ENCODE peak calls at places on chromosomes 13 and 19, in four cellular contexts. One of them, this sample, is unnamed. For H3K27me3, the result is how much of the 10 kb centered on the place peaks cover.

GRCh38 chr19:13817615-13818371 is 22.6 kb downstream of the ZSWIM4 start:
- DNase-seq in body of pancreas: peak
- DNase-seq in BE2C: no peak
- DNase-seq in PC-9: no peak
- DNase-seq in this sample: no peak

GRCh38 chr19:10517760-10518443 is 655 bp upstream of the S1PR5 start:
- DNase-seq in body of pancreas: no peak
- DNase-seq in BE2C: peak
- DNase-seq in PC-9: peak
- DNase-seq in this sample: no peak

GRCh38 chr19:14059652-14060155 is 2.2 kb downstream of the PALM3 start:
- DNase-seq in body of pancreas: no peak
- DNase-seq in BE2C: no peak
- DNase-seq in PC-9: no peak
- DNase-seq in this sample: no peak

GRCh38 chr19:10726268-10726667 is 8.4 kb downstream of the DNM2 start:
- DNase-seq in body of pancreas: no peak
- DNase-seq in BE2C: no peak
- DNase-seq in PC-9: no peak
- DNase-seq in this sample: no peak

GRCh38 chr13:101493541-101493940 is 41.1 kb downstream of the ITGBL1 start:
- DNase-seq in body of pancreas: no peak
- DNase-seq in BE2C: no peak
- DNase-seq in PC-9: no peak
- DNase-seq in this sample: no peak

GRCh38 chr19:56667311-56667870 is 4.2 kb downstream of the ZNF835 start:
- DNase-seq in body of pancreas: no peak
- DNase-seq in BE2C: no peak
- DNase-seq in PC-9: no peak
- DNase-seq in this sample: no peak

GRCh38 chr13:39888865-39889810 is 233.7 kb downstream of the COG6 start:
- DNase-seq in body of pancreas: no peak
- DNase-seq in BE2C: no peak
- DNase-seq in PC-9: peak
- DNase-seq in this sample: no peak

GRCh38 chr13:71873418-71874276 is 6.6 kb upstream of the DACH1 start:
- DNase-seq in body of pancreas: no peak
- DNase-seq in BE2C: no peak
- DNase-seq in PC-9: no peak
- DNase-seq in this sample: no peak

GRCh38 chr13:103517066-103517767 is 451.0 kb upstream of the SLC10A2 start:
- DNase-seq in body of pancreas: no peak
- DNase-seq in BE2C: no peak
- DNase-seq in PC-9: no peak
- DNase-seq in this sample: no peak

GRCh38 chr13:99980201-99981114 is 1.1 kb upstream of the ZIC2 start:
- DNase-seq in body of pancreas: peak
- DNase-seq in BE2C: peak
- DNase-seq in PC-9: peak
- DNase-seq in this sample: peak

GRCh38 chr19:55083004-55083850 is 7.6 kb downstream of the EPS8L1 start:
- DNase-seq in body of pancreas: no peak
- DNase-seq in BE2C: no peak
- DNase-seq in PC-9: no peak
- DNase-seq in this sample: no peak
- H3K27me3 ChIP-seq in body of pancreas: under half
- H3K27me3 ChIP-seq in BE2C: half or more
- H3K27me3 ChIP-seq in PC-9: under half
- H3K27me3 ChIP-seq in this sample: half or more

GRCh38 chr13:110702089-110702488 is 3.8 kb downstream of the CARS2 start:
- DNase-seq in body of pancreas: no peak
- DNase-seq in BE2C: no peak
- DNase-seq in PC-9: no peak
- DNase-seq in this sample: no peak

GRCh38 chr13:110706570-110707378 is 858 bp upstream of the CARS2 start:
- DNase-seq in body of pancreas: no peak
- DNase-seq in BE2C: no peak
- DNase-seq in PC-9: no peak
- DNase-seq in this sample: no peak

GRCh38 chr13:110702591-110703526 is 3.1 kb downstream of the CARS2 start:
- DNase-seq in body of pancreas: no peak
- DNase-seq in BE2C: no peak
- DNase-seq in PC-9: no peak
- DNase-seq in this sample: no peak

GRCh38 chr13:110705356-110705825 is 525 bp downstream of the CARS2 start:
- DNase-seq in body of pancreas: no peak
- DNase-seq in BE2C: no peak
- DNase-seq in PC-9: no peak
- DNase-seq in this sample: no peak

DNA sequence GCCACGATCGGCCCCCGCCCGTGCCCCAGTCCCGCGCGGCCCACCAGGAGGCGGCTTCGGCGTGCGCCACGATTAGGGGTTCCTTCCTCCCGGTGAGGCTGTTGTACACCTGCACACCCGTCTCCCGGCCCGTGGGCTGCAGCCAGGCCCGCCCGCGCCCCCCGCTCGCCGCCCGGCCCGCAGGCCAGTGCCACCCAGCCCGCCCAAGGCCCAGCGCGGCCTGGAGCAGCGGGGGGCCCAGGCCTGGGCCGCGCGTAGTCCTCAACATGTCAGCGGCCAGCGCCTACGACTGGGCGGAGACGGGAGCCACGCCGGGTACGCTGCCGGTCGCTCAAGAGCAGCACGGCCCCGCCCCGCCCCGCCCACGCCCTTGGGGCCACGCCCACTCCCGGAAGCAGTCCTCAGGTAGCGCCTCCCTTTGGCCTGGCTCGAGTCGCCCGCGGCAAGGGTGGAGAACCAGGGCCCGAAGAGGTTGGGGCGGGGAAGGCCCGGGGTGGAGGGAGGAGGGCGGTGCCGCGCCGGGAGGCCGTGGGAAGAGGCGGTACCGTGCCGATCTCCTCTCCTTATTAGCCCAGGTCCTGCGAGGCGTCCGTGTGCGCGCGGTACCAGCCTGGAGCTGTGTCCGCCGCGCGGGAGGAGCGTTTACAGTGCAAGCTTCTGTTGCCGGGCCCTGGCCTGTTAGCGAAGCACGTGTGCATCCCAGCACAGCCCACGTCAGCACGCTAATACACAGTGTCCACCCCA is at the start of gene CARS2:
- DNase-seq in body of pancreas: peak
- DNase-seq in BE2C: peak
- DNase-seq in PC-9: peak
- DNase-seq in this sample: peak
- H3K4me3 ChIP-seq in body of pancreas: peak
- H3K4me3 ChIP-seq in BE2C: peak
- H3K4me3 ChIP-seq in PC-9: peak
- H3K4me3 ChIP-seq in this sample: peak

GRCh38 chr19:36939153-36939552 is 23.0 kb downstream of the ZNF568 start:
- DNase-seq in body of pancreas: no peak
- DNase-seq in BE2C: no peak
- DNase-seq in PC-9: no peak
- DNase-seq in this sample: no peak
- TF ChIP-seq CTCF in body of pancreas: no peak
- TF ChIP-seq CTCF in BE2C: peak
- TF ChIP-seq CTCF in PC-9: no peak
- TF ChIP-seq CTCF in this sample: no peak

DNA sequence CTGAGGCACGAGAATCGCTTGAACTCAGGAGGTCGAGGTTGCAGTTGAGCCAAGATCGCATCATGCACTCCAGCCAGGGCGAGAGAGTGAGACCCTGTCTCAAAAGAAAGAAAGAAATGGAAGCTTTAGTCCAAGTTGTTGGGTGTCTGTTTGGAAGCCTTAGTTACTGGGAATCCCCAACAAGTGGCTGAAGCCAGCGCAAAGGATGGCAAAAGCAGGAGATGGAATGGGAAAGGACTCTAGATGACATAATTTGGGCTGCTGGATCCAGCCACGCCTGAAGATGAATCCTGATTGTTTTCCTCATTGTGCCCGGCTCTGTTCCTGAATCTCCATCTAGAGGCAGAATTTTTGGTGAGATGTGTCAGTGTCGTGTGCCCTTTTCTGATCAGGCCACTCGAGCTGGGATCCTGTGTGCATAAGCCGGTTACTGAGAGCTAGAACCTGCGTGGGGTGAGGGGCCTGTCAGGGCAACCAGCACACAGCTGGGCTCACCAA is 18.1 kb downstream of the CEBPA start:
- DNase-seq in body of pancreas: no peak
- DNase-seq in BE2C: no peak
- DNase-seq in PC-9: no peak
- DNase-seq in this sample: no peak
- H3K27me3 ChIP-seq in body of pancreas: under half
- H3K27me3 ChIP-seq in BE2C: under half
- H3K27me3 ChIP-seq in PC-9: under half
- H3K27me3 ChIP-seq in this sample: under half

GRCh38 chr13:22262328-22262920 is 591.6 kb downstream of the FGF9 start:
- DNase-seq in body of pancreas: no peak
- DNase-seq in BE2C: no peak
- DNase-seq in PC-9: no peak
- DNase-seq in this sample: no peak
- H3K4me3 ChIP-seq in body of pancreas: no peak
- H3K4me3 ChIP-seq in BE2C: no peak
- H3K4me3 ChIP-seq in PC-9: no peak
- H3K4me3 ChIP-seq in this sample: no peak

GRCh38 chr13:96967248-96967745 is 27.0 kb downstream of the OXGR1 start:
- DNase-seq in body of pancreas: no peak
- DNase-seq in BE2C: peak
- DNase-seq in PC-9: no peak
- DNase-seq in this sample: no peak
- TF ChIP-seq CTCF in body of pancreas: no peak
- TF ChIP-seq CTCF in BE2C: no peak
- TF ChIP-seq CTCF in PC-9: peak
- TF ChIP-seq CTCF in this sample: no peak

GRCh38 chr13:51270606-51271005 is 48.4 kb downstream of the FAM124A start:
- DNase-seq in body of pancreas: no peak
- DNase-seq in BE2C: no peak
- DNase-seq in PC-9: no peak
- DNase-seq in this sample: no peak
- H3K27me3 ChIP-seq in body of pancreas: under half
- H3K27me3 ChIP-seq in BE2C: under half
- H3K27me3 ChIP-seq in PC-9: half or more
- H3K27me3 ChIP-seq in this sample: under half

DNA sequence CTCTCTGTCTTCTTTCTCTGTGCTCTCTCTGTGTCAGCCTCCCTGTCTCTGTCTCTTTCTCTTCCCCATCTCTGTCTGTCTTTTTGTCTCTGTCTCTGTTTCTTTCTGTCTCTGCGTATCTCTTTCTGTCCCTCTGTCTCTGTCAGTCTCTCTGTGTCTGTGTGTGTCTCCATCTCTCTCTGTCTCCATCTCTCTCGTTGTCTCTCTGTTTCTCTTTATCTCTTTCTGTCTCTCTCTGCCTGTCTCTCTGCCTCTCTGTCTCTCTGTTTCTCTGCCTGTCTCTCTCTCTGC is 15.6 kb upstream of the TCF3 start:
- DNase-seq in body of pancreas: no peak
- DNase-seq in BE2C: no peak
- DNase-seq in PC-9: no peak
- DNase-seq in this sample: no peak
- H3K4me3 ChIP-seq in body of pancreas: no peak
- H3K4me3 ChIP-seq in BE2C: peak
- H3K4me3 ChIP-seq in PC-9: no peak
- H3K4me3 ChIP-seq in this sample: no peak

GRCh38 chr13:81017525-81018152 is 676.7 kb upstream of the SPRY2 start:
- DNase-seq in body of pancreas: no peak
- DNase-seq in BE2C: no peak
- DNase-seq in PC-9: no peak
- DNase-seq in this sample: no peak

DNA sequence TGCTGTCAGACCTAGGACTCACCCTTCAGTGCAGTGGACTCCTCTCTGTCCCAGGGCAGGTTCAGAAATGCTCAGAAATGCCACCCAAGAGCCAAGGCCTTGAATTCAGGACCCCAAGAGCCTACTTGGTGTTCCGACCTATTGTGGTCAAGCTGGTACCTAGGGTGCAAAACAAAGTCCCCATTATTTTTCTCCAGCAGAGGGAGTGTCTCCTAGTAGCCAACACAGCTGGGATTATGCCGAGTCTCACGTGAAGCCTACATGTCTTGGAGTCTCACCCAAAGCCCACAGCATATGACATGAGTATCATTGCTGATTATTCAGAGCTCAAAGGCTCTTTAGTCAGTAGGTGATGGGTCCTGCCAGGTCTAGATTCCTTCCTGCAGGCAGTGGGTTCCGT is 671.1 kb upstream of the SPRY2 start:
- DNase-seq in body of pancreas: no peak
- DNase-seq in BE2C: no peak
- DNase-seq in PC-9: no peak
- DNase-seq in this sample: no peak
- TF ChIP-seq CTCF in body of pancreas: no peak
- TF ChIP-seq CTCF in BE2C: peak
- TF ChIP-seq CTCF in PC-9: no peak
- TF ChIP-seq CTCF in this sample: no peak

DNA sequence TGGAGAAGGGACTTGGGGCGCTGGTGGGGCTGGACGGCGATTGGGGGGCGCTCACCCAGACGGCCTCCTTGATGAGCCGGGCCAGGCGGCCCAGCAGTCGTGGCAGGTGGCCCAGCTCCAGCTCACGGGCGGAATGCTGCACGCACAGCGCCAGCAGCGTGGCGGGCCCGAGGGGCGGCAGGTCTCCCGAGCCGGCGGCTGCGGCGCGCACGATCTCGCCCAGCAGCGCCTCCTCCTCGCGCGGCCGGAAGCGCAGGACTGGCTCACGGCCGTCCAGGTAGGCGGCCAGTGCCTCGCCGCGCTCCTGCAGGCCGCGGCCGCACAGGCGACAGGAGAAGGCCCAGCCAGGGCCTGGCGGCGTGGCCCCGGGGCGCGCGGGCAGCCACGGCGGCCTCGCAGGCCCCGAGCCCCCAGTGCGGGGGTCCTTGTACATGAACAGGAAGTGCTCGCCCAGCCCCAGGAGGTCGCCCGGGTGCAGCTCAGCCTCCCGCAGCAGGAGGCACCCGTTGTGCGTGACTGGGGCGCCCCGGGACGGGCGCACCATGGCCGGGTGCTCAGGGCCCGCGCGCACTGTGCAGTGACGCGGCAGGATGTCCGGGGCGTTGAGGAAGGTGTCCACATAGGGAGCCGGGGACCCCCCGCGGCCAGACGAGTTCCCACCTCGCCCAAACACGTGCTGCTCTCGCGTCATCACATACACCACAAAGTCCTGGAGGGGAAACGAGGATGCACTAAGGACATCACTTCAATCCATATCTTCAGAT is 9.5 kb upstream of the MAMSTR start:
- DNase-seq in body of pancreas: no peak
- DNase-seq in BE2C: no peak
- DNase-seq in PC-9: no peak
- DNase-seq in this sample: no peak
- H3K27me3 ChIP-seq in body of pancreas: under half
- H3K27me3 ChIP-seq in BE2C: under half
- H3K27me3 ChIP-seq in PC-9: under half
- H3K27me3 ChIP-seq in this sample: under half